ENCODE peak calls at places on chromosomes 6 and 20, in seven cellular contexts. T is neuronal stem cell, L is H1, G is mesenchymal stem cell, F is mesendoderm, X is trophoblast cell, W is IMR-90. Q is an unnamed sample. For H3K4me1, the result is how much of the 10 kb centered on the place peaks cover.

GRCh38 chr6:89023591-89024441 is 56.7 kb upstream of the PNRC1 start:
- DNase-seq in F (no peak), L (no peak), T (no peak), W (no peak), G (peak), X (no peak), Q (no peak)

GRCh38 chr6:46490425-46491200 is 636 bp downstream of the RCAN2 start:
- DNase-seq in W (no peak), T (peak), L (no peak), X (no peak), G (peak), F (peak), Q (peak)

GRCh38 chr20:55053389-55053788 is 578.0 kb downstream of the DOK5 start:
- DNase-seq in L (no peak), T (no peak), X (no peak), G (no peak), W (no peak), F (no peak), Q (no peak)

GRCh38 chr6:25756382-25757354 is 2.1 kb downstream of the SLC17A4 start:
- DNase-seq in G (no peak), T (no peak), F (no peak), L (no peak), X (no peak), W (no peak), Q (no peak)

GRCh38 chr6:146028250-146028789 is 542 bp upstream of the GRM1 start:
- DNase-seq in L (no peak), F (peak), T (peak), X (peak), G (peak), W (peak), Q (peak)

GRCh38 chr6:4364172-4364571 is 228.8 kb upstream of the ECI2 start:
- DNase-seq in L (no peak), X (no peak), W (no peak), F (no peak), T (no peak), G (no peak), Q (no peak)

GRCh38 chr6:124963416-124964083 is 1.3 kb downstream of the RNF217 start:
- DNase-seq in T (no peak), G (peak), F (peak), W (peak), L (no peak), X (peak), Q (no peak)

GRCh38 chr6:138680085-138680484 is 93.5 kb upstream of the CCDC28A start:
- DNase-seq in T (no peak), G (no peak), W (peak), L (no peak), X (no peak), F (no peak), Q (no peak)

GRCh38 chr6:134119481-134119880 is 67.1 kb upstream of the SLC2A12 start:
- DNase-seq in W (no peak), F (no peak), L (no peak), T (no peak), X (peak), G (no peak), Q (no peak)

GRCh38 chr6:143941852-143942627 is 66.0 kb downstream of the PLAGL1 start:
- DNase-seq in T (peak), W (peak), G (peak), X (peak), F (peak), L (peak), Q (peak)

GRCh38 chr20:21019831-21020655 is 86.1 kb downstream of the LINC00237 start:
- DNase-seq in X (no peak), W (no peak), T (peak), F (no peak), L (no peak), G (no peak), Q (no peak)

GRCh38 chr6:308768-309167 is 16.5 kb downstream of the DUSP22 start:
- DNase-seq in L (no peak), W (no peak), T (no peak), X (no peak), F (no peak), G (no peak), Q (no peak)

GRCh38 chr6:11822346-11822745 is 43.7 kb upstream of the ADTRP start:
- DNase-seq in L (no peak), X (no peak), F (no peak), W (no peak), G (no peak), T (no peak), Q (no peak)

GRCh38 chr6:152636675-152637421 is at the start of gene SYNE1:
- DNase-seq in W (peak), X (peak), F (peak), T (peak), L (no peak), G (peak), Q (peak)

GRCh38 chr20:36998652-36999051 is 47.1 kb upstream of the SAMHD1 start:
- DNase-seq in T (no peak), X (no peak), W (no peak), F (no peak), G (no peak), L (no peak), Q (no peak)

GRCh38 chr6:157755032-157755751 is 67.9 kb upstream of the SNX9 start:
- DNase-seq in L (no peak), T (no peak), F (peak), X (peak), W (peak), G (no peak), Q (no peak)

GRCh38 chr6:130026859-130027258 is 8.5 kb downstream of the L3MBTL3 start:
- DNase-seq in L (no peak), F (no peak), T (no peak), X (no peak), G (no peak), W (peak), Q (no peak)

GRCh38 chr6:43869792-43870659 is 100.0 kb downstream of the VEGFA start:
- DNase-seq in F (no peak), W (no peak), L (no peak), G (no peak), X (no peak), T (no peak), Q (no peak)

GRCh38 chr6:132952468-132952867 is 138.1 kb downstream of the RPS12 start:
- DNase-seq in X (no peak), T (no peak), W (peak), F (no peak), G (no peak), L (no peak), Q (no peak)

GRCh38 chr6:55009114-55009513 is 162.5 kb downstream of the FAM83B start:
- DNase-seq in F (peak), X (no peak), T (no peak), G (no peak), W (no peak), L (no peak), Q (peak)

GRCh38 chr6:3813150-3813780 is 35.9 kb upstream of the FAM50B start:
- DNase-seq in L (no peak), G (peak), X (peak), F (no peak), W (peak), T (no peak), Q (no peak)

GRCh38 chr6:154341876-154342275 is 14.7 kb downstream of the IPCEF1 start:
- DNase-seq in W (peak), F (peak), G (peak), X (no peak), L (peak), T (no peak), Q (no peak)

GRCh38 chr6:31576897-31577341 is 1.6 kb downstream of the TNF start:
- DNase-seq in X (no peak), T (no peak), W (no peak), G (no peak), L (no peak), F (no peak), Q (no peak)

GRCh38 chr6:116030745-116031144 is 29.9 kb downstream of the FRK start:
- DNase-seq in L (no peak), T (no peak), X (no peak), G (no peak), W (no peak), F (no peak), Q (no peak)

GRCh38 chr20:47790032-47790965 is 5.0 kb upstream of the SULF2 start:
- DNase-seq in L (no peak), X (no peak), T (no peak), G (peak), F (no peak), W (peak), Q (no peak)

GRCh38 chr20:1894951-1895673 is at the start of gene SIRPA:
- DNase-seq in F (peak), T (peak), W (peak), X (peak), L (no peak), G (peak), Q (peak)

GRCh38 chr6:105587349-105588115 is 184.7 kb upstream of the PREP start:
- DNase-seq in X (peak), T (no peak), F (no peak), W (peak), G (peak), L (no peak), Q (no peak)
- H3K4me1 ChIP-seq in X (under half), T (under half), F (under half), W (under half), G (under half), L (under half), Q (under half)

GRCh38 chr6:27311806-27312145 is 297 bp downstream of the POM121L2 start:
- DNase-seq in G (no peak), T (no peak), F (no peak), L (no peak), W (no peak), X (no peak), Q (no peak)
- H2BK120ac ChIP-seq in G (no peak), T (no peak), F (no peak), L (no peak), W (no peak), X (no peak), Q (no peak)

GRCh38 chr20:10661261-10661660 is 12.5 kb downstream of the JAG1 start:
- DNase-seq in T (no peak), G (no peak), W (no peak), L (no peak), F (no peak), X (no peak), Q (peak)
- H3K4me1 ChIP-seq in T (under half), G (under half), W (under half), L (under half), F (under half), X (under half), Q (under half)

GRCh38 chr6:97240222-97240621 is 42.8 kb downstream of the MMS22L start:
- DNase-seq in L (no peak), T (no peak), F (no peak), G (no peak), X (no peak), W (peak), Q (no peak)
- H2BK120ac ChIP-seq in L (no peak), T (no peak), F (no peak), G (no peak), X (no peak), W (no peak), Q (no peak)

DNA sequence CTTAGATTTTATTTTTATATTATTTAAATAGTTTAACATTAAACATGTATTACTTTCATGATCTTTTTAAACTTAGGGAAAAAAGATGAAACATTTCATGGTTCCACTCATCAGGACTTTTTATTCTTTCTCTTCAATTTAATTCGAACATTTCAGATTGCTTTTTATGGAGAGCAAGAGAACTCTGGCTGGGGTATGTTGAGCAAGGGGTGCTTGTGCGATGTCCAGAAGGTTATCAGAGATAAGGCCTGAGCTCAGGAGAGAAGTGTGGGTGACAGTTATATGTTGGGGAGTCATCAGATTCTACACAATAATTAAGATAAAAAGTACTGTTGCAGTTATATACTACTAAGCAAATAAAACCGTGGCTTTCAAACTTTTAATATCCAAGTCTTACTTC is 37.5 kb downstream of the FKBP5 start:
- DNase-seq in X (no peak), W (no peak), T (no peak), G (no peak), F (no peak), L (no peak), Q (no peak)
- H3K4me1 ChIP-seq in X (under half), W (under half), T (under half), G (under half), F (under half), L (under half), Q (under half)

GRCh38 chr6:9521152-9521530 is 893.7 kb downstream of the TFAP2A start:
- DNase-seq in G (no peak), L (no peak), W (no peak), X (no peak), F (no peak), T (no peak), Q (no peak)

GRCh38 chr6:9520417-9521151 is 894.3 kb downstream of the TFAP2A start:
- DNase-seq in T (no peak), W (peak), F (no peak), L (no peak), G (peak), X (peak), Q (no peak)

GRCh38 chr6:9516207-9516606 is 898.7 kb downstream of the TFAP2A start:
- DNase-seq in X (peak), L (no peak), G (peak), W (peak), F (peak), T (peak), Q (peak)

GRCh38 chr6:9518433-9518832 is 896.4 kb downstream of the TFAP2A start:
- DNase-seq in F (no peak), L (no peak), X (no peak), W (no peak), G (no peak), T (no peak), Q (no peak)

GRCh38 chr6:9517806-9518205 is 897.1 kb downstream of the TFAP2A start:
- DNase-seq in T (no peak), G (no peak), F (no peak), X (no peak), L (no peak), W (no peak), Q (no peak)
- H2BK120ac ChIP-seq in T (no peak), G (no peak), F (no peak), X (no peak), L (no peak), W (no peak), Q (no peak)

GRCh38 chr6:105223242-105223641 is 43.4 kb upstream of the POPDC3 start:
- DNase-seq in F (no peak), X (no peak), G (no peak), W (no peak), T (no peak), L (no peak), Q (no peak)
- H3K4me1 ChIP-seq in F (under half), X (under half), G (under half), W (under half), T (under half), L (under half), Q (under half)

DNA sequence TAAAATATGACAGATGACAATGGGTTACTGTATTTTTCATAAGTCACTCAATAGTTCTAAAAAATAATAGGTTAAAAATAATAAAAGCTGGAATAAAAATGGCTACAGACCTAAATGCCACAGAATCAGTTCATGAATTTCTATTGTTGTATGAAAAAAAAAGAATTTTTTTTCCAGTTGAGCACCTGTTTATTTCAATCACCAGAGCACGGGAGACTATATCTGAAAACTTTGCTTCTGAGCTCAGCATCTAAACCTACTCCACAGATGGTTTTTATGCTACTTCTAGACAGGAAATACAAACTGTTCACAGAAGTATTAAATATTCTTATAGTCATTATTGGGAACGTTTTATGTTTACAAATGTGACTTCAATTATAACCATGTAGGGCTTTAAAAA is 50.4 kb downstream of the HMGN3 start:
- DNase-seq in X (no peak), F (no peak), G (no peak), T (no peak), W (no peak), L (no peak), Q (no peak)
- H2BK120ac ChIP-seq in X (no peak), F (no peak), G (no peak), T (no peak), W (no peak), L (no peak), Q (no peak)

Q was measured in H9.